ENCODE peak calls at places on chromosomes 11 and 22, in six cellular contexts. One of them, this sample, is unnamed. For H3K4me1, the result is how much of the 10 kb centered on the place peaks cover.

GRCh38 chr11:8223513-8223899 is 40.2 kb downstream of the LMO1 start:
- DNase-seq in GM12878: no peak
- DNase-seq in IMR-90: peak
- DNase-seq in ovary: no peak
- DNase-seq in heart left ventricle: no peak
- DNase-seq in adrenal gland: no peak
- DNase-seq in this sample: no peak

GRCh38 chr11:1072116-1072820 is 2.4 kb upstream of the MUC2 start:
- DNase-seq in GM12878: no peak
- DNase-seq in IMR-90: peak
- DNase-seq in ovary: peak
- DNase-seq in heart left ventricle: peak
- DNase-seq in adrenal gland: no peak
- DNase-seq in this sample: no peak

GRCh38 chr11:104531894-104532293 is 366.4 kb downstream of the CASP12 start:
- DNase-seq in GM12878: no peak
- DNase-seq in IMR-90: no peak
- DNase-seq in ovary: no peak
- DNase-seq in heart left ventricle: no peak
- DNase-seq in adrenal gland: no peak
- DNase-seq in this sample: no peak

GRCh38 chr11:33689089-33689488 is 11.5 kb downstream of the C11orf91 start:
- DNase-seq in GM12878: no peak
- DNase-seq in IMR-90: no peak
- DNase-seq in ovary: no peak
- DNase-seq in heart left ventricle: no peak
- DNase-seq in adrenal gland: no peak
- DNase-seq in this sample: no peak

GRCh38 chr22:50600541-50600940 is at the start of gene MAPK8IP2:
- DNase-seq in GM12878: no peak
- DNase-seq in IMR-90: no peak
- DNase-seq in ovary: no peak
- DNase-seq in heart left ventricle: no peak
- DNase-seq in adrenal gland: no peak
- DNase-seq in this sample: no peak

GRCh38 chr11:119618208-119618909 is 110.6 kb downstream of the NECTIN1 start:
- DNase-seq in GM12878: no peak
- DNase-seq in IMR-90: no peak
- DNase-seq in ovary: no peak
- DNase-seq in heart left ventricle: peak
- DNase-seq in adrenal gland: peak
- DNase-seq in this sample: peak

GRCh38 chr22:49965291-49966040 is 4.9 kb downstream of the PIM3 start:
- DNase-seq in GM12878: no peak
- DNase-seq in IMR-90: no peak
- DNase-seq in ovary: peak
- DNase-seq in heart left ventricle: no peak
- DNase-seq in adrenal gland: peak
- DNase-seq in this sample: no peak

GRCh38 chr22:45805413-45805812 is 133.8 kb downstream of the ATXN10 start:
- DNase-seq in GM12878: no peak
- DNase-seq in IMR-90: no peak
- DNase-seq in ovary: no peak
- DNase-seq in heart left ventricle: no peak
- DNase-seq in adrenal gland: no peak
- DNase-seq in this sample: no peak

GRCh38 chr11:567036-567628 is 6.4 kb downstream of the RASSF7 start:
- DNase-seq in GM12878: no peak
- DNase-seq in IMR-90: no peak
- DNase-seq in ovary: peak
- DNase-seq in heart left ventricle: no peak
- DNase-seq in adrenal gland: no peak
- DNase-seq in this sample: no peak

GRCh38 chr11:3370268-3370870 is 8.6 kb downstream of the ZNF195 start:
- DNase-seq in GM12878: no peak
- DNase-seq in IMR-90: no peak
- DNase-seq in ovary: no peak
- DNase-seq in heart left ventricle: no peak
- DNase-seq in adrenal gland: no peak
- DNase-seq in this sample: no peak

GRCh38 chr11:122882189-122882808 is at the start of gene JHY:
- DNase-seq in GM12878: no peak
- DNase-seq in IMR-90: no peak
- DNase-seq in ovary: no peak
- DNase-seq in heart left ventricle: no peak
- DNase-seq in adrenal gland: no peak
- DNase-seq in this sample: no peak

GRCh38 chr11:122888162-122888561 is 5.6 kb downstream of the JHY start:
- DNase-seq in GM12878: no peak
- DNase-seq in IMR-90: no peak
- DNase-seq in ovary: no peak
- DNase-seq in heart left ventricle: no peak
- DNase-seq in adrenal gland: no peak
- DNase-seq in this sample: no peak

GRCh38 chr11:122879785-122880184 is 2.8 kb upstream of the JHY start:
- DNase-seq in GM12878: no peak
- DNase-seq in IMR-90: no peak
- DNase-seq in ovary: no peak
- DNase-seq in heart left ventricle: no peak
- DNase-seq in adrenal gland: no peak
- DNase-seq in this sample: no peak

GRCh38 chr11:122883682-122883981 is 1.1 kb downstream of the JHY start:
- DNase-seq in GM12878: no peak
- DNase-seq in IMR-90: no peak
- DNase-seq in ovary: no peak
- DNase-seq in heart left ventricle: no peak
- DNase-seq in adrenal gland: no peak
- DNase-seq in this sample: no peak

DNA sequence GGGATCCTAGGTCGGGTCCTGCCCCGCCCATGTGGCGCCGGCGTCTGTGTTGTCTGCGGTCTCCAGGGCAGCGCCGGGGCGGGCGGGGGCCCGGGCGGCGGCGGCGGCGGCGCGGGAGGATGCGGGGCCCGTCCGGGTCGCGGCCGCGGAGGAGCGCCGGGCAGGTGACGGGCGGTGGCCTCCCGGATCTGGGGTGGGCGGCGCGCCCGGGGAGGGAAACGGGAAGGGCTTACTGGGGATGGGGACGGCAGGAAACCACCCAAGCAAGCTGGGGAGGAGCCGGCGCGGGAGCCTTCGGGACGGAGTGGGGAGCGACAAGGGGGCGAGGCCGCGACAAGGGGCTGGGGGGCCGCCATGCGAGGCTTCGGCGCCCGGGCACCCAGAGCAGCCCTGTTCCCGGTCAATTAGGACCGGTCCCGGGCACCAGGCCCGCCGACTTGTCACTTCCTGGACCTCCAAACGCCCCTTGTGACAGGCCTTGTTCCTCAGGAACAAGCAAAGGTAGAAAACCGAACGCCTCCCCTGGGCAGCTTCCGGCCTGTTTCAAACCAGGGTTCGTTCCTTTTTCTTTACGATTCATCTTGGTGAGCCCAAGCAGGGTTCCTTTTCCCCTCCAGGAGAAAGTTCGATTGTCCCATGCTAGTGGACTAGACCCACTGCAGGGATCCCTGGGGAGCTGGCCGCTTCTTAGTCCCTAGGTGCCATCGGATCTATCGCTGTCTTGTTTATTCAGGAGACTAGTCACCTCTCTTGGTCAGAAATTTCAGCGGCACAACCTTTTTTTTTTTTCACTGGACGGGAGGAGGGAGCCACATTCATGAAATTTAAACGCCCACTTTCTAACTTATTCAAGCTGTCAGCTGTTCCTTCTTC is 486 bp downstream of the JHY start:
- DNase-seq in GM12878: no peak
- DNase-seq in IMR-90: peak
- DNase-seq in ovary: peak
- DNase-seq in heart left ventricle: peak
- DNase-seq in adrenal gland: peak
- DNase-seq in this sample: no peak
- TF ChIP-seq POLR2A in GM12878: peak
- TF ChIP-seq POLR2A in IMR-90: no peak
- TF ChIP-seq POLR2A in ovary: no peak
- TF ChIP-seq POLR2A in heart left ventricle: no peak
- TF ChIP-seq POLR2A in adrenal gland: no peak
- TF ChIP-seq POLR2A in this sample: no peak

DNA sequence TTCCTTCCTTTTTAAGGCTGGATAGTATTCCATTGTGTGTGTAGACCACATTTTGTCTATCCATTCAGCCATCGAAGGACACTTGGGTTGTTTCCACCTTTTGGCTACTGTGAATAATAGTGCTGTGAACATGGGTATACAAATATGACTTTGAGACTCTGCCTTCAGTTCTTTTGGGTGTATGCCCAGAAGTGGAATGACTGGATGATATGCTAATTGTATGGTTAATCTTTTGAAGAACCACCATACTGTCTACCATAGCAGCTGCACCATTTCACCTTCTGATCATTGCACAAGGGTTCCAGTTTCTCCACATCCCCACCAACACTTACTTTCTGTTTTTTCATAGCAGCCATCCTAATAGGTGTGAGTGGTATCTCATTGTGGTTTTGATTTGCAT is 30.3 kb downstream of the SGSM1 start:
- DNase-seq in GM12878: no peak
- DNase-seq in IMR-90: no peak
- DNase-seq in ovary: no peak
- DNase-seq in heart left ventricle: no peak
- DNase-seq in adrenal gland: no peak
- DNase-seq in this sample: no peak
- H3K27ac ChIP-seq in GM12878: no peak
- H3K27ac ChIP-seq in IMR-90: no peak
- H3K27ac ChIP-seq in ovary: no peak
- H3K27ac ChIP-seq in heart left ventricle: no peak
- H3K27ac ChIP-seq in adrenal gland: no peak
- H3K27ac ChIP-seq in this sample: no peak

GRCh38 chr11:130651266-130651855 is 202.9 kb downstream of the ADAMTS15 start:
- DNase-seq in GM12878: no peak
- DNase-seq in IMR-90: no peak
- DNase-seq in ovary: no peak
- DNase-seq in heart left ventricle: no peak
- DNase-seq in adrenal gland: no peak
- DNase-seq in this sample: no peak
- H3K4me1 ChIP-seq in GM12878: under half
- H3K4me1 ChIP-seq in IMR-90: under half
- H3K4me1 ChIP-seq in ovary: under half
- H3K4me1 ChIP-seq in heart left ventricle: half or more
- H3K4me1 ChIP-seq in adrenal gland: under half
- H3K4me1 ChIP-seq in this sample: under half

GRCh38 chr22:47698906-47699305 is 936.5 kb downstream of the TBC1D22A start:
- DNase-seq in GM12878: no peak
- DNase-seq in IMR-90: no peak
- DNase-seq in ovary: no peak
- DNase-seq in heart left ventricle: no peak
- DNase-seq in adrenal gland: no peak
- DNase-seq in this sample: no peak
- TF ChIP-seq POLR2A in GM12878: no peak
- TF ChIP-seq POLR2A in IMR-90: no peak
- TF ChIP-seq POLR2A in ovary: no peak
- TF ChIP-seq POLR2A in heart left ventricle: no peak
- TF ChIP-seq POLR2A in adrenal gland: no peak
- TF ChIP-seq POLR2A in this sample: no peak

GRCh38 chr22:39952347-39952746 is 7.8 kb upstream of the TMA7B start:
- DNase-seq in GM12878: no peak
- DNase-seq in IMR-90: no peak
- DNase-seq in ovary: no peak
- DNase-seq in heart left ventricle: no peak
- DNase-seq in adrenal gland: no peak
- DNase-seq in this sample: no peak

GRCh38 chr22:39954584-39955055 is 5.6 kb upstream of the TMA7B start:
- DNase-seq in GM12878: no peak
- DNase-seq in IMR-90: peak
- DNase-seq in ovary: no peak
- DNase-seq in heart left ventricle: no peak
- DNase-seq in adrenal gland: no peak
- DNase-seq in this sample: no peak

GRCh38 chr22:39949964-39950737 is 10.0 kb upstream of the TMA7B start:
- DNase-seq in GM12878: no peak
- DNase-seq in IMR-90: no peak
- DNase-seq in ovary: no peak
- DNase-seq in heart left ventricle: no peak
- DNase-seq in adrenal gland: no peak
- DNase-seq in this sample: no peak

GRCh38 chr22:39955675-39956074 is 4.5 kb upstream of the TMA7B start:
- DNase-seq in GM12878: no peak
- DNase-seq in IMR-90: no peak
- DNase-seq in ovary: no peak
- DNase-seq in heart left ventricle: no peak
- DNase-seq in adrenal gland: no peak
- DNase-seq in this sample: no peak

GRCh38 chr22:39953101-39953500 is 7.1 kb upstream of the TMA7B start:
- DNase-seq in GM12878: no peak
- DNase-seq in IMR-90: no peak
- DNase-seq in ovary: no peak
- DNase-seq in heart left ventricle: no peak
- DNase-seq in adrenal gland: no peak
- DNase-seq in this sample: no peak
- H3K27ac ChIP-seq in GM12878: no peak
- H3K27ac ChIP-seq in IMR-90: no peak
- H3K27ac ChIP-seq in ovary: no peak
- H3K27ac ChIP-seq in heart left ventricle: no peak
- H3K27ac ChIP-seq in adrenal gland: no peak
- H3K27ac ChIP-seq in this sample: no peak

DNA sequence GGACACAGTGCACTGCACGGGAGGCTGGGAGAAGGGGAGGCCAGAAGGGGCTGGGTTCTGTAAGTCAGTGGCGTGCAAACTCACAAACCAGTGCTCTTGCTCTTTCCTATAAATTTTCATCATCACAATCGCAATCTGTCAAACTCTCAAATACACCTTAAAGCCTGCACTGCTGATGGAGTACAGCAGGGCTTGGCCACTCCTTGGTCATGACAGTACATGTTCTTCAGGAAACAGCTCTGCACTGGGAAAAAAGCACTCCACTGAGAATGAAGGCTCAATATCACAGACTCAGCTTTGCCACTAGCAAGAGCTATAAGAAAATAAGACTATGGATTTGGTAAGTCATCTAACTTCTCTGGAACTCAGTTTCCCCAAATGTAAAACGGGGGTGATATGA is 111.0 kb downstream of the RBFOX2 start:
- DNase-seq in GM12878: no peak
- DNase-seq in IMR-90: no peak
- DNase-seq in ovary: no peak
- DNase-seq in heart left ventricle: no peak
- DNase-seq in adrenal gland: no peak
- DNase-seq in this sample: no peak
- H3K4me1 ChIP-seq in GM12878: under half
- H3K4me1 ChIP-seq in IMR-90: under half
- H3K4me1 ChIP-seq in ovary: under half
- H3K4me1 ChIP-seq in heart left ventricle: half or more
- H3K4me1 ChIP-seq in adrenal gland: under half
- H3K4me1 ChIP-seq in this sample: half or more

This sample was measured in gastrocnemius medialis.